ENCODE peak calls at places on chromosomes 1 and 21, in five cellular contexts. One of them, this sample, is unnamed.

GRCh38 chr1:45518910-45519309 is 2.8 kb downstream of the PRDX1 start:
- DNase-seq in transverse colon: peak; percentile 30
- DNase-seq in breast epithelium: no peak
- DNase-seq in HCT116: no peak
- DNase-seq in sigmoid colon: no peak
- DNase-seq in this sample: no peak

GRCh38 chr1:48966583-48966982 is 189.9 kb upstream of the BEND5 start:
- DNase-seq in transverse colon: no peak
- DNase-seq in breast epithelium: no peak
- DNase-seq in HCT116: no peak
- DNase-seq in sigmoid colon: no peak
- DNase-seq in this sample: no peak

GRCh38 chr1:108051625-108052382 is 86.8 kb upstream of the VAV3 start:
- DNase-seq in transverse colon: no peak
- DNase-seq in breast epithelium: no peak
- DNase-seq in HCT116: no peak
- DNase-seq in sigmoid colon: no peak
- DNase-seq in this sample: no peak

GRCh38 chr1:12524266-12524665 is 93.7 kb downstream of the DHRS3 start:
- DNase-seq in transverse colon: no peak
- DNase-seq in breast epithelium: no peak
- DNase-seq in HCT116: no peak
- DNase-seq in sigmoid colon: peak; percentile 27
- DNase-seq in this sample: no peak

GRCh38 chr21:36125513-36126121 is 9.3 kb upstream of the CBR3 start:
- DNase-seq in transverse colon: peak; percentile 67
- DNase-seq in breast epithelium: no peak
- DNase-seq in HCT116: no peak
- DNase-seq in sigmoid colon: no peak
- DNase-seq in this sample: no peak

GRCh38 chr1:47963568-47963973 is 33.6 kb downstream of the TRABD2B start:
- DNase-seq in transverse colon: no peak
- DNase-seq in breast epithelium: no peak
- DNase-seq in HCT116: no peak
- DNase-seq in sigmoid colon: peak; percentile 74
- DNase-seq in this sample: no peak

GRCh38 chr1:167054946-167055630 is 35.1 kb downstream of the GPA33 start:
- DNase-seq in transverse colon: no peak
- DNase-seq in breast epithelium: no peak
- DNase-seq in HCT116: no peak
- DNase-seq in sigmoid colon: no peak
- DNase-seq in this sample: no peak

GRCh38 chr1:25608488-25609178 is 8.0 kb upstream of the MAN1C1 start:
- DNase-seq in transverse colon: peak; percentile 89
- DNase-seq in breast epithelium: peak; percentile 82
- DNase-seq in HCT116: peak; percentile 73
- DNase-seq in sigmoid colon: peak; percentile 93
- DNase-seq in this sample: no peak

GRCh38 chr1:93015590-93015989 is 54.3 kb upstream of the DIPK1A start:
- DNase-seq in transverse colon: no peak
- DNase-seq in breast epithelium: no peak
- DNase-seq in HCT116: no peak
- DNase-seq in sigmoid colon: no peak
- DNase-seq in this sample: no peak

GRCh38 chr1:17200756-17201155 is 4.2 kb upstream of the PADI1 start:
- DNase-seq in transverse colon: no peak
- DNase-seq in breast epithelium: no peak
- DNase-seq in HCT116: no peak
- DNase-seq in sigmoid colon: no peak
- DNase-seq in this sample: no peak

GRCh38 chr1:95453053-95453452 is 219.0 kb downstream of the RWDD3 start:
- DNase-seq in transverse colon: no peak
- DNase-seq in breast epithelium: no peak
- DNase-seq in HCT116: no peak
- DNase-seq in sigmoid colon: no peak
- DNase-seq in this sample: no peak

GRCh38 chr1:89898150-89898549 is 77.3 kb downstream of the LRRC8D start:
- DNase-seq in transverse colon: no peak
- DNase-seq in breast epithelium: no peak
- DNase-seq in HCT116: no peak
- DNase-seq in sigmoid colon: no peak
- DNase-seq in this sample: no peak

GRCh38 chr1:55542901-55543504 is 327.8 kb upstream of the USP24 start:
- DNase-seq in transverse colon: no peak
- DNase-seq in breast epithelium: no peak
- DNase-seq in HCT116: no peak
- DNase-seq in sigmoid colon: no peak
- DNase-seq in this sample: no peak

GRCh38 chr1:86933562-86934377 is 19.3 kb downstream of the HS2ST1 start:
- DNase-seq in transverse colon: no peak
- DNase-seq in breast epithelium: no peak
- DNase-seq in HCT116: no peak
- DNase-seq in sigmoid colon: no peak
- DNase-seq in this sample: no peak

GRCh38 chr1:179883739-179884138 is 1.7 kb downstream of the TOR1AIP1 start:
- DNase-seq in transverse colon: no peak
- DNase-seq in breast epithelium: no peak
- DNase-seq in HCT116: no peak
- DNase-seq in sigmoid colon: no peak
- DNase-seq in this sample: no peak

GRCh38 chr1:33683913-33684312 is 180.0 kb upstream of the HMGB4 start:
- DNase-seq in transverse colon: no peak
- DNase-seq in breast epithelium: no peak
- DNase-seq in HCT116: no peak
- DNase-seq in sigmoid colon: no peak
- DNase-seq in this sample: no peak

GRCh38 chr1:22461678-22462527 is 10.3 kb downstream of the ZBTB40 start:
- DNase-seq in transverse colon: no peak
- DNase-seq in breast epithelium: no peak
- DNase-seq in HCT116: no peak
- DNase-seq in sigmoid colon: no peak
- DNase-seq in this sample: no peak

GRCh38 chr21:42513985-42514882 is 582 bp downstream of the SLC37A1 start:
- DNase-seq in transverse colon: peak; percentile 74
- DNase-seq in breast epithelium: peak; percentile 40
- DNase-seq in HCT116: no peak
- DNase-seq in sigmoid colon: peak; percentile 72
- DNase-seq in this sample: no peak

GRCh38 chr1:180675586-180675985 is 43.8 kb downstream of the XPR1 start:
- DNase-seq in transverse colon: no peak
- DNase-seq in breast epithelium: no peak
- DNase-seq in HCT116: no peak
- DNase-seq in sigmoid colon: no peak
- DNase-seq in this sample: no peak

GRCh38 chr1:226001852-226002666 is 2.9 kb upstream of the SDE2 start:
- DNase-seq in transverse colon: peak; percentile 58
- DNase-seq in breast epithelium: peak; percentile 87
- DNase-seq in HCT116: no peak
- DNase-seq in sigmoid colon: peak; percentile 82
- DNase-seq in this sample: no peak

GRCh38 chr1:113074237-113074636 is 1.2 kb downstream of the LRIG2 start:
- DNase-seq in transverse colon: no peak
- DNase-seq in breast epithelium: no peak
- DNase-seq in HCT116: no peak
- DNase-seq in sigmoid colon: no peak
- DNase-seq in this sample: no peak

GRCh38 chr1:213374369-213374768 is 323.3 kb downstream of the RPS6KC1 start:
- DNase-seq in transverse colon: peak; percentile 59
- DNase-seq in breast epithelium: peak; percentile 20
- DNase-seq in HCT116: peak; percentile 40
- DNase-seq in sigmoid colon: no peak
- DNase-seq in this sample: no peak

GRCh38 chr1:3673381-3674099 is 21.2 kb downstream of the TP73 start:
- DNase-seq in transverse colon: no peak
- DNase-seq in breast epithelium: no peak
- DNase-seq in HCT116: no peak
- DNase-seq in sigmoid colon: no peak
- DNase-seq in this sample: no peak
- TF ChIP-seq POLR2AphosphoS5 in transverse colon: no peak
- TF ChIP-seq POLR2AphosphoS5 in breast epithelium: no peak
- TF ChIP-seq POLR2AphosphoS5 in HCT116: no peak
- TF ChIP-seq POLR2AphosphoS5 in sigmoid colon: no peak
- TF ChIP-seq POLR2AphosphoS5 in this sample: no peak

GRCh38 chr1:164792410-164793004 is 233.5 kb downstream of the PBX1 start:
- DNase-seq in transverse colon: no peak
- DNase-seq in breast epithelium: no peak
- DNase-seq in HCT116: no peak
- DNase-seq in sigmoid colon: no peak
- DNase-seq in this sample: no peak

GRCh38 chr1:164790081-164790480 is 231.1 kb downstream of the PBX1 start:
- DNase-seq in transverse colon: no peak
- DNase-seq in breast epithelium: no peak
- DNase-seq in HCT116: no peak
- DNase-seq in sigmoid colon: no peak
- DNase-seq in this sample: no peak

GRCh38 chr1:164796916-164797315 is 237.9 kb downstream of the PBX1 start:
- DNase-seq in transverse colon: no peak
- DNase-seq in breast epithelium: no peak
- DNase-seq in HCT116: no peak
- DNase-seq in sigmoid colon: no peak
- DNase-seq in this sample: no peak

GRCh38 chr1:164794310-164794709 is 235.3 kb downstream of the PBX1 start:
- DNase-seq in transverse colon: no peak
- DNase-seq in breast epithelium: peak; percentile 55
- DNase-seq in HCT116: no peak
- DNase-seq in sigmoid colon: peak; percentile 87
- DNase-seq in this sample: no peak
- TF ChIP-seq POLR2AphosphoS5 in transverse colon: no peak
- TF ChIP-seq POLR2AphosphoS5 in breast epithelium: peak; percentile 57
- TF ChIP-seq POLR2AphosphoS5 in HCT116: no peak
- TF ChIP-seq POLR2AphosphoS5 in sigmoid colon: peak; percentile 62
- TF ChIP-seq POLR2AphosphoS5 in this sample: peak; percentile 94

GRCh38 chr1:244864253-244865027 is at the start of gene HNRNPU:
- DNase-seq in transverse colon: peak; percentile 98
- DNase-seq in breast epithelium: peak; percentile 97
- DNase-seq in HCT116: peak; percentile 88
- DNase-seq in sigmoid colon: peak; percentile 99
- DNase-seq in this sample: peak; percentile 97
- TF ChIP-seq POLR2AphosphoS5 in transverse colon: peak; percentile 99
- TF ChIP-seq POLR2AphosphoS5 in breast epithelium: peak; percentile 92
- TF ChIP-seq POLR2AphosphoS5 in HCT116: peak; percentile 98
- TF ChIP-seq POLR2AphosphoS5 in sigmoid colon: peak; percentile 100
- TF ChIP-seq POLR2AphosphoS5 in this sample: peak; percentile 100

GRCh38 chr1:41361028-41361494 is at the start of gene FOXO6:
- DNase-seq in transverse colon: peak; percentile 99
- DNase-seq in breast epithelium: peak; percentile 99
- DNase-seq in HCT116: peak; percentile 95
- DNase-seq in sigmoid colon: peak; percentile 99
- DNase-seq in this sample: peak; percentile 98
- TF ChIP-seq POLR2AphosphoS5 in transverse colon: no peak
- TF ChIP-seq POLR2AphosphoS5 in breast epithelium: no peak
- TF ChIP-seq POLR2AphosphoS5 in HCT116: peak; percentile 55
- TF ChIP-seq POLR2AphosphoS5 in sigmoid colon: no peak
- TF ChIP-seq POLR2AphosphoS5 in this sample: peak; percentile 61

DNA sequence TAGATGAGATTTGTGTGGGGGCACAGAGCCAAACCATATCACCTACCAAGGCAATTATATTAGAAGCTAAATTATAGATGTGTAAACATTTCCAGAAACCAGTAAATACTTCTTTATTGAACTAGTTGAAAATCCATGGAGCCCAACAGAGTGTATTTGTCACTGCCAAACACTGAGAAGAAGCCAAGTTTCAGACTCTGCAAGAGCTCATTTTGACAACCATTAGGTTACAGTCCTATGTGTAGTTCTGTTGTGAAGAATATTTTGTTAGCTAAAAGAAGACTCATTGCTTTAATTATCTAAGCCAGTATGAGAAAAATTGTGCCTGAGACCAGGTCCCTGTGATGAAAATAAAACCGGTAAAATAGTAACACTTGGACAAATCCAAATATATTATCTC is 358.8 kb upstream of the SGIP1 start:
- DNase-seq in transverse colon: no peak
- DNase-seq in breast epithelium: no peak
- DNase-seq in HCT116: no peak
- DNase-seq in sigmoid colon: no peak
- DNase-seq in this sample: no peak
- TF ChIP-seq POLR2AphosphoS5 in transverse colon: no peak
- TF ChIP-seq POLR2AphosphoS5 in breast epithelium: no peak
- TF ChIP-seq POLR2AphosphoS5 in HCT116: no peak
- TF ChIP-seq POLR2AphosphoS5 in sigmoid colon: no peak
- TF ChIP-seq POLR2AphosphoS5 in this sample: no peak

GRCh38 chr1:247453256-247453655 is 4.6 kb downstream of the OR2B11 start:
- DNase-seq in transverse colon: no peak
- DNase-seq in breast epithelium: no peak
- DNase-seq in HCT116: no peak
- DNase-seq in sigmoid colon: no peak
- DNase-seq in this sample: no peak

GRCh38 chr1:247451388-247452010 is 6.4 kb downstream of the OR2B11 start:
- DNase-seq in transverse colon: no peak
- DNase-seq in breast epithelium: no peak
- DNase-seq in HCT116: no peak
- DNase-seq in sigmoid colon: no peak
- DNase-seq in this sample: no peak

GRCh38 chr1:247456024-247456423 is 1.9 kb downstream of the OR2B11 start:
- DNase-seq in transverse colon: no peak
- DNase-seq in breast epithelium: no peak
- DNase-seq in HCT116: no peak
- DNase-seq in sigmoid colon: no peak
- DNase-seq in this sample: no peak

GRCh38 chr1:247452447-247453039 is 5.4 kb downstream of the OR2B11 start:
- DNase-seq in transverse colon: no peak
- DNase-seq in breast epithelium: no peak
- DNase-seq in HCT116: no peak
- DNase-seq in sigmoid colon: no peak
- DNase-seq in this sample: no peak

DNA sequence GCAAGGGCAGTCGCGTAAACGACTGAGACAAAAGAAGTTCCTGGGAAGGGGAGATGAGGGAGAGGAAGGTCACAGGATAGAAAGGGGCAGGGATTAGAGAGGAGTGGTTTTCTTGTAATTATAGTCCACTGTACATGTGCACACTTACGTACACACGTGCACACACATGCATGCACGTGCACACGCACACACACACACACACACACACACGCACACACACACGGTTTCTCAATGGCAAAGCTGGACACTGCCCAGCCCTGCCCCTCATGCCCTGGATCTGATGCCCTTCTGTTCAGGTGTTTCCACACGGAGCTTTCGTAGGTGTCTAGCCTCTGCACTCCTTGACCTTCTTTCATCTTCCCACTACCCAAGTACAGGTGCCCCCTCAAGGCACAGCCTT is 3.9 kb downstream of the OR2B11 start:
- DNase-seq in transverse colon: no peak
- DNase-seq in breast epithelium: no peak
- DNase-seq in HCT116: no peak
- DNase-seq in sigmoid colon: no peak
- DNase-seq in this sample: no peak
- TF ChIP-seq POLR2AphosphoS5 in transverse colon: no peak
- TF ChIP-seq POLR2AphosphoS5 in breast epithelium: no peak
- TF ChIP-seq POLR2AphosphoS5 in HCT116: no peak
- TF ChIP-seq POLR2AphosphoS5 in sigmoid colon: no peak
- TF ChIP-seq POLR2AphosphoS5 in this sample: no peak

GRCh38 chr1:153510984-153511410 is 24.8 kb downstream of the S100A6 start:
- DNase-seq in transverse colon: peak; percentile 89
- DNase-seq in breast epithelium: peak; percentile 71
- DNase-seq in HCT116: peak; percentile 70
- DNase-seq in sigmoid colon: peak; percentile 88
- DNase-seq in this sample: no peak
- TF ChIP-seq POLR2AphosphoS5 in transverse colon: no peak
- TF ChIP-seq POLR2AphosphoS5 in breast epithelium: peak; percentile 33
- TF ChIP-seq POLR2AphosphoS5 in HCT116: peak; percentile 41
- TF ChIP-seq POLR2AphosphoS5 in sigmoid colon: no peak
- TF ChIP-seq POLR2AphosphoS5 in this sample: no peak

GRCh38 chr1:210291786-210292275 is 36.9 kb upstream of the HHAT start:
- DNase-seq in transverse colon: no peak
- DNase-seq in breast epithelium: peak; percentile 24
- DNase-seq in HCT116: no peak
- DNase-seq in sigmoid colon: peak; percentile 76
- DNase-seq in this sample: no peak
- TF ChIP-seq POLR2AphosphoS5 in transverse colon: no peak
- TF ChIP-seq POLR2AphosphoS5 in breast epithelium: no peak
- TF ChIP-seq POLR2AphosphoS5 in HCT116: no peak
- TF ChIP-seq POLR2AphosphoS5 in sigmoid colon: no peak
- TF ChIP-seq POLR2AphosphoS5 in this sample: no peak

This sample was measured in vagina.